ENCODE peak calls at places on chromosomes 16 and 17, in seven cellular contexts. P is HCT116, K is GM12878, X is H1, N is K562, R is SK-N-SH, O is HepG2. V is an unnamed sample.

GRCh38 chr16:27408012-27408601 is 6.1 kb downstream of the IL21R start:
- DNase-seq in P (no peak), K (peak), X (no peak), N (no peak), R (no peak), O (peak), V (no peak)

GRCh38 chr17:31321971-31322370 is 549 bp upstream of the EVI2A start:
- DNase-seq in P (no peak), K (no peak), X (no peak), N (no peak), R (no peak), O (no peak), V (no peak)

GRCh38 chr16:50497592-50497991 is 50.6 kb upstream of the NKD1 start:
- DNase-seq in P (no peak), K (no peak), X (no peak), N (no peak), R (no peak), O (peak), V (no peak)

GRCh38 chr16:78072275-78072674 is 27.2 kb upstream of the WWOX start:
- DNase-seq in P (no peak), K (no peak), X (peak), N (no peak), R (no peak), O (no peak), V (peak)

GRCh38 chr17:10702574-10702973 is 5.2 kb downstream of the ADPRM start:
- DNase-seq in P (no peak), K (no peak), X (no peak), N (no peak), R (no peak), O (no peak), V (no peak)

GRCh38 chr17:41664587-41665565 is 23.8 kb upstream of the EIF1 start:
- DNase-seq in P (no peak), K (no peak), X (no peak), N (no peak), R (no peak), O (no peak), V (no peak)

GRCh38 chr16:21218135-21218534 is 6.8 kb upstream of the ZP2 start:
- DNase-seq in P (no peak), K (no peak), X (no peak), N (no peak), R (no peak), O (peak), V (no peak)

GRCh38 chr17:72659811-72660210 is 432.7 kb downstream of the SLC39A11 start:
- DNase-seq in P (no peak), K (no peak), X (no peak), N (no peak), R (no peak), O (no peak), V (no peak)

GRCh38 chr16:81665588-81665987 is 113.5 kb upstream of the PLCG2 start:
- DNase-seq in P (no peak), K (no peak), X (no peak), N (no peak), R (no peak), O (no peak), V (no peak)

GRCh38 chr16:74743045-74743667 is 31.5 kb downstream of the FA2H start:
- DNase-seq in P (no peak), K (no peak), X (no peak), N (no peak), R (no peak), O (no peak), V (no peak)

GRCh38 chr16:74744566-74744965 is 30.1 kb downstream of the FA2H start:
- DNase-seq in P (no peak), K (no peak), X (no peak), N (no peak), R (no peak), O (no peak), V (no peak)

GRCh38 chr16:74743668-74744299 is 30.8 kb downstream of the FA2H start:
- DNase-seq in P (peak), K (no peak), X (no peak), N (peak), R (no peak), O (peak), V (peak)

GRCh38 chr16:74740795-74741304 is 33.8 kb downstream of the FA2H start:
- DNase-seq in P (peak), K (no peak), X (no peak), N (no peak), R (no peak), O (no peak), V (no peak)

GRCh38 chr16:74742051-74742481 is 32.6 kb downstream of the FA2H start:
- DNase-seq in P (no peak), K (no peak), X (no peak), N (no peak), R (no peak), O (no peak), V (no peak)
- TF ChIP-seq JUND in P (no peak), K (no peak), X (no peak), N (no peak), R (no peak), O (no peak), V (no peak)

DNA sequence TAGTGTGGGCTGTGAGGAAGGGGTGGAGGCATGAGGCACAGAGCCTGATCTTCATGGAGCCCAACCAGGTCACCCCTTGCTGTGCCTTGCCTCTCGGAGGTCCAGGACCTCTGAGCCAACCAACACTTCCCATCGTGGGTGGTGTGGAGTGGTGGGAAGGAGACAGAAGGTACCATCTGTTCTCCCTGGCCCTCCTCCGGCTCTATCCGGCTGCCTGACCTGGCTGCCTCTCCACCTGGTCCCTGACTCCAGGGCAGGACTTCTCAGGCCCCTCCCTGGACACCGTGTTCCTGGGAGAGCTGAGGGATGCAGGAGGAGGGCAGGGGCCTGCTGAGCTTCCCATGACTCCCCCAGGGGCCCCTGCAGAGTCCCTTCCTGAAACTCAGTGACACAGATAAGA is 3.9 kb downstream of the PDK2 start:
- DNase-seq in P (no peak), K (no peak), X (no peak), N (no peak), R (no peak), O (no peak), V (no peak)
- TF ChIP-seq JUND in P (no peak), K (no peak), X (no peak), N (no peak), R (no peak), O (no peak), V (no peak)

GRCh38 chr17:49624896-49625295 is 49.2 kb downstream of the NXPH3 start:
- DNase-seq in P (no peak), K (no peak), X (no peak), N (no peak), R (no peak), O (no peak), V (no peak)
- TF ChIP-seq JUND in P (no peak), K (no peak), X (no peak), N (no peak), R (no peak), O (no peak), V (no peak)

GRCh38 chr16:49349446-49350168 is 24.0 kb upstream of the C16orf78 start:
- DNase-seq in P (no peak), K (no peak), X (no peak), N (no peak), R (no peak), O (no peak), V (no peak)
- TF ChIP-seq JUND in P (no peak), K (no peak), X (no peak), N (no peak), R (no peak), O (no peak), V (no peak)

DNA sequence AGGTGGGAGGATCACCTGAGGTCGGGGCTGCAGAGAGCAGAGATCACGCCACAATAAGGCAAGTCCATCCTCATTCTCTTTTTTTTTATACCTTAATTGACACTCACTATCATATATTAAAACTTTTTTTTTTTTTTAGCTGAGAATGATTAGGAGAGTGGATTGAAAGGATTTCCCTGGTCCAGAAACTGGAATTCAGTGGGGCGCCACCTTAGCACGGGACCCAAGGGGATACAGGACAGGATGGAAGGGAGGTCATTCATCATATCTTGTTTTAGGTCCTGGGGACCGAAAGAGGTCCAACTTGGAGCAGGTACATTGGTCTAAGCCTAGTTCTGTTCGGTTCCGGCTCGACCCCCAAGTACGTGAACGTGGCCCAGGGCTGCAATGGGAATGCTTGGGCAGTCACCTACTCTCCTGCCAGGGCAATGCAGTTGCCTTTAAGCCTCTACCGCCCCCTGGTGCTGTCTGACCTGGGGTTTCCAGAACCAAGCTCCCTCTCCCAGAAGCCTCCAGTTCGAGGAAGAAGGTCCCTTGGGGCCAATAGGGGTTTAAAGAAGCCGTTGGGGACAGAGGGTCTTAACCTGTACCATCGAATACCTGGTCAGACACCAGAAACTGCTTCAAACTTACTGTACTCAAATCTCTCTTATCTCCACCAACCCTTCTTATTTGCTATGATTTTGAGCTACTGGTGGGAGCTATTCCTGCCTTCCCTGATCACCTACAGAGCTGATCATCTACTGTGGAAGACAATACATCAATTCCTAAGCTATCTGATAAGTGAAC is 19.9 kb upstream of the GPATCH8 start:
- DNase-seq in P (peak), K (peak), X (no peak), N (peak), R (peak), O (peak), V (peak)
- TF ChIP-seq JUND in P (no peak), K (no peak), X (no peak), N (peak), R (no peak), O (no peak), V (no peak)